ENCODE peak calls at places on chromosomes 5 and 9, in six cellular contexts. Z, U, F, A, W and E are unnamed samples. For H3K4me1, the result is how much of the 10 kb centered on the place peaks cover.

GRCh38 chr9:36788534-36788933 is 215.8 kb downstream of the MELK start:
- DNase-seq in Z (peak), U (no peak), F (peak), A (no peak), W (no peak), E (no peak)

GRCh38 chr9:88237454-88238280 is 99.4 kb upstream of the SPATA31C2 start:
- DNase-seq in Z (no peak), U (no peak), F (no peak), A (no peak), W (no peak), E (no peak)

GRCh38 chr5:127577458-127577857 is 60.0 kb downstream of the PRRC1 start:
- DNase-seq in Z (no peak), U (no peak), F (no peak), A (peak), W (no peak), E (no peak)

GRCh38 chr5:122847687-122848081 is 2.3 kb downstream of the SNX24 start:
- DNase-seq in Z (no peak), U (no peak), F (no peak), A (no peak), W (no peak), E (no peak)

GRCh38 chr5:33091571-33092363 is 349.0 kb upstream of the TARS1 start:
- DNase-seq in Z (no peak), U (no peak), F (no peak), A (peak), W (no peak), E (no peak)

GRCh38 chr9:2876726-2877125 is 32.8 kb upstream of the PUM3 start:
- DNase-seq in Z (no peak), U (no peak), F (no peak), A (no peak), W (no peak), E (no peak)

GRCh38 chr9:114275246-114275994 is 47.5 kb upstream of the ORM1 start:
- DNase-seq in Z (no peak), U (no peak), F (no peak), A (no peak), W (no peak), E (no peak)

GRCh38 chr9:69122391-69123141 is 51.5 kb upstream of the TJP2 start:
- DNase-seq in Z (peak), U (no peak), F (peak), A (peak), W (peak), E (no peak)

GRCh38 chr9:137550958-137551655 is 572 bp upstream of the MRPL41 start:
- DNase-seq in Z (no peak), U (peak), F (peak), A (no peak), W (peak), E (no peak)

DNA sequence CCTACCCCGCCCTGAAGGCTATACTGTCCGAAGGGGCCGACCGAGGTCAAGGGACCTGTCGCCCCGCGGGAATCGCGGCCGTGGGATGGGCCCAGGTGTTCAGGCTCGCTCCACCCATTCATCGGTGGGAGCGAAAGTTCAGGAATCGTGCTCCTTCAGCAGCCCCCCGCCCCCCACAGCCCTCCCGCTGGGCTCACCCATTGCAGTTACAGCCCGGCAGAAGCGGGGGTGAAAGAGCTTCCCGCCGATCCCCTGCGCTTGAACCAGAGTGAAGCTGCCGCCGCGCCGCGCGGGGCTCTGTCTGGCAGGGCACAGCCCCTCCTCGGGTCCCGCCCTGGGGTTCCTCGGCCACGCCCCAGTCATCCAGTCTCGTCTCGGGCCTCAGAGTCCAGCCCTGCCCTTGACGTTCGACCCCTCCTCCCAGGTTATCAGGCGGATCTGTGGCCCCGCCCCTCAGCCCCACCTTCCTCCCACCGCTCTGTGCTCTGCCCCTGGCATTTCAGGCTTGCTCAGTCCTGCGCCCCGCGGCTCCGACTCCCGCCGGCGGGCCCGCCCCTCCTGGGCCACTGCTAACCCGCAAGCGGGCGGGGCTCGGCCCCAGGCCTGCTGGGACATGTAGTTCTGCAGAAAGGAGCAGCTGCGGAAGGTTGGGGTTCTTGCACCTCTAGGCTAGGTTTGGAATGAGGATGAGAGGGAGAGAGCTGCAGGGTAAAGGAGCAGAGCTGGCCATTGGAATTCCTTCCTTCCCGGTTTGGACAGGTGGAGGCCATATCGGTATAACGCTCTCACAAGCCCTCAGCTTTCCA is at the start of gene MYORG:
- DNase-seq in Z (peak), U (peak), F (peak), A (peak), W (peak), E (peak)
- H3K27ac ChIP-seq in Z (no peak), U (peak), F (no peak), A (no peak), W (peak), E (peak)

GRCh38 chr9:127492616-127493015 is 41.3 kb downstream of the LRSAM1 start:
- DNase-seq in Z (no peak), U (no peak), F (no peak), A (no peak), W (no peak), E (no peak)

GRCh38 chr9:127488946-127489345 is 37.6 kb downstream of the LRSAM1 start:
- DNase-seq in Z (no peak), U (no peak), F (no peak), A (no peak), W (no peak), E (no peak)

GRCh38 chr9:127489471-127490115 is 38.3 kb downstream of the LRSAM1 start:
- DNase-seq in Z (no peak), U (no peak), F (peak), A (no peak), W (no peak), E (no peak)

GRCh38 chr9:127491516-127491915 is 40.2 kb downstream of the LRSAM1 start:
- DNase-seq in Z (no peak), U (no peak), F (no peak), A (no peak), W (no peak), E (no peak)

DNA sequence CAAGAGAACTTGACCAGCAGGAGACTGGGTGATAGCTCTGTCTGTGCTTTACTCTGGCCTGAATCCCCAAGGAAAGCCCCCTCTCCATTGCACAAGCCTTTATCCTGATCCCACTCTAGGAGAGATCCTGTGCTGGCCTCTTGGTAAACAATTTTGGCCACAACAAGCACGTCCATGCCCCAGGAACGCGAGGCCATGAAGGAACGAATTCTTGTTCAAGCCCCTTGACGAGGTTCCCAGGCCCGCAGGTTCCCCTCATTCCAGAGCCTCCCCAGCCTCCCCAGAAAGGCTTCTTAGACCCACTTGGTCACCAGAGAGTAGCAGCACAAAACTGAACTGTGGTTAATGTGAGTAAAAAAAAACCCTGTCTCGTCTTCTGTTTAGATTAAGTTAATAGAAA is 39.5 kb downstream of the LRSAM1 start:
- DNase-seq in Z (no peak), U (no peak), F (no peak), A (no peak), W (no peak), E (no peak)
- H3K4me1 ChIP-seq in Z (under half), U (under half), F (under half), A (under half), W (under half), E (under half)

GRCh38 chr9:98523231-98523901 is 185.4 kb downstream of the GABBR2 start:
- DNase-seq in Z (peak), U (no peak), F (peak), A (no peak), W (no peak), E (no peak)
- TF ChIP-seq CTCF in Z (peak), U (no peak), F (peak), A (peak), W (no peak), E (no peak)

GRCh38 chr9:124277420-124277819 is 19.7 kb downstream of the NEK6 start:
- DNase-seq in Z (no peak), U (no peak), F (no peak), A (no peak), W (no peak), E (no peak)
- H3K27ac ChIP-seq in Z (no peak), U (peak), F (no peak), A (peak), W (peak), E (no peak)

GRCh38 chr9:134706522-134706921 is 64.9 kb downstream of the COL5A1 start:
- DNase-seq in Z (no peak), U (no peak), F (no peak), A (no peak), W (no peak), E (no peak)
- H3K4me1 ChIP-seq in Z (under half), U (under half), F (under half), A (under half), W (under half), E (under half)